ENCODE peak calls at places on chromosomes 3 and 15, in seven cellular contexts. L is aorta, J is HCT116, W is right cardiac atrium, U is IMR-90, T is MM.1S, G is A673. R is an unnamed sample.

GRCh38 chr15:87268675-87269074 is 987.9 kb downstream of the NTRK3 start:
- DNase-seq in W (no peak), J (no peak), U (no peak), L (no peak), G (no peak), T (no peak), R (no peak)

GRCh38 chr15:25652697-25653096 is 210.4 kb downstream of the ATP10A start:
- DNase-seq in G (no peak), L (no peak), W (no peak), J (no peak), T (no peak), U (no peak), R (no peak)

GRCh38 chr3:14336414-14337285 is 65.8 kb upstream of the SLC6A6 start:
- DNase-seq in G (no peak), J (no peak), T (no peak), L (peak), W (no peak), U (no peak), R (no peak)

GRCh38 chr3:56938545-56938944 is 121.9 kb upstream of the SPATA12 start:
- DNase-seq in J (no peak), T (no peak), U (no peak), G (no peak), W (no peak), L (no peak), R (no peak)

GRCh38 chr15:99009741-99010370 is 2.3 kb upstream of the PGPEP1L start:
- DNase-seq in T (no peak), L (no peak), U (peak), W (no peak), G (no peak), J (no peak), R (no peak)

GRCh38 chr15:81118361-81118760 is 15.7 kb upstream of the CFAP161 start:
- DNase-seq in L (no peak), U (no peak), J (no peak), G (no peak), W (no peak), T (no peak), R (no peak)

GRCh38 chr3:8436667-8437287 is 64.8 kb upstream of the LMCD1 start:
- DNase-seq in T (no peak), J (no peak), U (no peak), W (no peak), G (peak), L (no peak), R (no peak)

GRCh38 chr3:194343561-194343893 is 7.6 kb downstream of the CPN2 start:
- DNase-seq in L (no peak), U (no peak), G (no peak), W (no peak), T (no peak), J (no peak), R (no peak)

GRCh38 chr3:149314807-149315578 is 18.4 kb downstream of the TM4SF18 start:
- DNase-seq in G (no peak), U (peak), T (no peak), W (no peak), L (no peak), J (no peak), R (no peak)

GRCh38 chr3:151282921-151283320 is 4.6 kb upstream of the P2RY14 start:
- DNase-seq in J (peak), L (no peak), U (peak), W (no peak), T (peak), G (peak), R (peak)

GRCh38 chr3:53109190-53109589 is 21.0 kb downstream of the RFT1 start:
- DNase-seq in W (no peak), U (peak), G (no peak), L (no peak), J (no peak), T (peak), R (peak)

GRCh38 chr3:159627229-159627628 is 361.4 kb upstream of the IL12A start:
- DNase-seq in U (no peak), L (no peak), J (no peak), W (no peak), G (peak), T (no peak), R (no peak)

GRCh38 chr3:105618561-105618960 is 250.3 kb downstream of the CBLB start:
- DNase-seq in W (no peak), U (no peak), L (no peak), G (no peak), J (no peak), T (no peak), R (no peak)

GRCh38 chr3:56725175-56725574 is 42.1 kb upstream of the TASOR start:
- DNase-seq in U (no peak), L (no peak), G (no peak), J (no peak), W (no peak), T (peak), R (no peak)

GRCh38 chr3:158802399-158803023 is 657 bp downstream of the MFSD1 start:
- DNase-seq in G (no peak), U (peak), J (no peak), T (peak), W (no peak), L (no peak), R (no peak)

GRCh38 chr3:45223889-45224730 is 2.0 kb downstream of the TMEM158 start:
- DNase-seq in L (no peak), J (no peak), T (no peak), U (peak), G (no peak), W (no peak), R (no peak)

GRCh38 chr3:25604107-25604805 is 60.5 kb downstream of the TOP2B start:
- DNase-seq in W (no peak), U (peak), L (no peak), T (no peak), J (no peak), G (peak), R (peak)

GRCh38 chr3:38000242-38000916 is 9.8 kb downstream of the VILL start:
- DNase-seq in L (peak), J (no peak), U (no peak), W (peak), T (no peak), G (no peak), R (no peak)

GRCh38 chr3:159210336-159210735 is 408.5 kb downstream of the MFSD1 start:
- DNase-seq in W (no peak), J (no peak), L (no peak), G (no peak), U (no peak), T (no peak), R (no peak)

GRCh38 chr3:126208618-126209256 is 28.4 kb upstream of the ALDH1L1 start:
- DNase-seq in G (peak), J (peak), U (peak), T (no peak), W (peak), L (peak), R (peak)

GRCh38 chr3:25448750-25449684 is 21.0 kb downstream of the RARB start:
- DNase-seq in W (peak), U (peak), J (no peak), G (peak), L (peak), T (no peak), R (no peak)

GRCh38 chr3:64240445-64240844 is 15.2 kb upstream of the PRICKLE2 start:
- DNase-seq in J (no peak), W (no peak), G (no peak), U (no peak), L (no peak), T (no peak), R (no peak)

GRCh38 chr3:44439499-44440295 is 37.8 kb downstream of the ZNF445 start:
- DNase-seq in G (peak), W (peak), T (peak), L (peak), U (peak), J (no peak), R (no peak)

GRCh38 chr3:172666181-172666872 is 44.5 kb downstream of the NCEH1 start:
- DNase-seq in W (no peak), J (no peak), G (no peak), U (no peak), L (no peak), T (no peak), R (no peak)

GRCh38 chr3:32842531-32842931 is 24.7 kb downstream of the TRIM71 start:
- DNase-seq in L (no peak), T (peak), J (no peak), U (no peak), G (peak), W (no peak), R (no peak)

GRCh38 chr3:187186801-187187421 is 10.4 kb upstream of the RTP1 start:
- DNase-seq in J (no peak), L (peak), U (peak), W (peak), G (no peak), T (no peak), R (peak)

GRCh38 chr15:49438970-49439631 is 16.1 kb downstream of the FGF7 start:
- DNase-seq in U (no peak), J (no peak), W (peak), T (peak), G (no peak), L (peak), R (no peak)
- H3K27ac ChIP-seq in U (peak), J (no peak), W (peak), T (peak), G (no peak), L (no peak), R (no peak)

DNA sequence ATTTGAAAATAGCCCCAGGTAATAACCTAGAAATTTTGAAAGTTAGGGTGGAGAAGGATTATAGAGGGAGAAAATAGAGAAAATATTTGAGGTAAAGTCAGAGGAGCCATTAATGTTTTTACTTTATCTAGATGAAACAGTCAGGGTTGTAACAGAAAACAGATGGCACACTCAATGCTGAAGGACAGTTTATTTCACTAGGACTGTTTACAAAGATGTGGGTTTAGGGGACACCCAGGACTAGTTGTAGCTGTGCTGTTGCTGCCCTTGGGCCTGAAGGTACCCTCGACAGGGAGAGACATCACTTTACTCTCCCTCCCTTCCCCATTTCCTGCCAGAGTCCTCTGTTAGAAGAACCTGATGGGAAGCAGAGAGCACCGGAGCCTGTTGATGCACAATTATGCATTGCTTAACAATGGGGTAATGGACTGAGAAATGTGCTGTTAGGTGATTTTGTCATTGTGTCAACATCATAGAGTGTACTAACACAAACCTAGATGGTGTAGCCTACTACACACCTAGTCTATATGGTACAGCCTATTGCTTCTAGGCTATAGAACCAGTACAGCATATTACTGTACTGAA is 103.8 kb downstream of the GALK2 start:
- DNase-seq in L (no peak), G (no peak), T (no peak), J (no peak), U (no peak), W (no peak), R (no peak)
- H3K27ac ChIP-seq in L (no peak), G (no peak), T (no peak), J (no peak), U (peak), W (no peak), R (no peak)

DNA sequence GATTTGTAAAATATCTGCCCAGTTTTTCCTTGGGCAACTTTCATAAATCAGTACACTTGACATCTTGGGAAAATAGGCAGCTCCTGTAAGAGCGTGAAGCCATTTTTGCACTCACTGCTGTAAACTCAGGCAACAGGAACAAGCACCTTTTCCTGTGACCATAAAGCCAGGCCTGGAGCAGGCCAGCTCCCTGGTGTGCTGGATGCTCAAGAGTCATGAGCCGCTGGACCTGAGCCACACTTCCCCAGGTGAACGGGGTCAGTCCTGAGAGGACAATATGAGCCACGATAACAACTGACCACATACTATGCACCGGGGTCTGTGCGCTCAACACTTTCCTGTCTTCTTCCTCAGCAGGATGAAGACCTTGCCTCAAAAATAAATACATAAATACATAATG is 158.2 kb downstream of the NUP210 start:
- DNase-seq in J (no peak), T (no peak), W (no peak), L (no peak), U (no peak), G (no peak), R (no peak)
- H3K27ac ChIP-seq in J (no peak), T (no peak), W (no peak), L (no peak), U (no peak), G (no peak), R (no peak)

GRCh38 chr3:29275309-29275708 is 5.6 kb upstream of the RBMS3 start:
- DNase-seq in U (peak), W (peak), L (no peak), T (no peak), G (no peak), J (no peak), R (no peak)
- H3K27ac ChIP-seq in U (no peak), W (no peak), L (no peak), T (no peak), G (no peak), J (no peak), R (no peak)